ENCODE peak calls at places on chromosome 20, in four cellular contexts. Z is neural crest cell, W is MM.1S, X is A549. Y is an unnamed sample.

GRCh38 chr20:62795023-62795761 is 1.1 kb upstream of the MRGBP start:
- DNase-seq in Z (peak), W (peak), X (peak), Y (no peak)

GRCh38 chr20:35006009-35006408 is 50.3 kb downstream of the MYH7B start:
- DNase-seq in Z (no peak), W (no peak), X (no peak), Y (peak)

GRCh38 chr20:11216451-11217314 is 542.9 kb upstream of the JAG1 start:
- DNase-seq in Z (no peak), W (no peak), X (peak), Y (no peak)

GRCh38 chr20:38167466-38167850 is 2.4 kb upstream of the TGM2 start:
- DNase-seq in Z (no peak), W (no peak), X (no peak), Y (no peak)

GRCh38 chr20:17867546-17867945 is 101.0 kb downstream of the SNX5 start:
- DNase-seq in Z (no peak), W (no peak), X (no peak), Y (no peak)

GRCh38 chr20:9059931-9060330 is 9.0 kb upstream of the PLCB4 start:
- DNase-seq in Z (no peak), W (no peak), X (peak), Y (no peak)

GRCh38 chr20:35297153-35297552 is 4.9 kb upstream of the FAM83C start:
- DNase-seq in Z (no peak), W (no peak), X (peak), Y (no peak)

GRCh38 chr20:45058168-45058850 is 42.6 kb downstream of the KCNS1 start:
- DNase-seq in Z (no peak), W (no peak), X (no peak), Y (no peak)

GRCh38 chr20:43694763-43695162 is 27.8 kb downstream of the MYBL2 start:
- DNase-seq in Z (no peak), W (no peak), X (no peak), Y (no peak)

GRCh38 chr20:55417797-55418196 is 587.5 kb downstream of the CBLN4 start:
- DNase-seq in Z (no peak), W (no peak), X (no peak), Y (no peak)

GRCh38 chr20:55415567-55416142 is 589.7 kb downstream of the CBLN4 start:
- DNase-seq in Z (no peak), W (peak), X (peak), Y (no peak)
- TF ChIP-seq CTCF in Z (peak), W (peak), X (peak), Y (peak)

DNA sequence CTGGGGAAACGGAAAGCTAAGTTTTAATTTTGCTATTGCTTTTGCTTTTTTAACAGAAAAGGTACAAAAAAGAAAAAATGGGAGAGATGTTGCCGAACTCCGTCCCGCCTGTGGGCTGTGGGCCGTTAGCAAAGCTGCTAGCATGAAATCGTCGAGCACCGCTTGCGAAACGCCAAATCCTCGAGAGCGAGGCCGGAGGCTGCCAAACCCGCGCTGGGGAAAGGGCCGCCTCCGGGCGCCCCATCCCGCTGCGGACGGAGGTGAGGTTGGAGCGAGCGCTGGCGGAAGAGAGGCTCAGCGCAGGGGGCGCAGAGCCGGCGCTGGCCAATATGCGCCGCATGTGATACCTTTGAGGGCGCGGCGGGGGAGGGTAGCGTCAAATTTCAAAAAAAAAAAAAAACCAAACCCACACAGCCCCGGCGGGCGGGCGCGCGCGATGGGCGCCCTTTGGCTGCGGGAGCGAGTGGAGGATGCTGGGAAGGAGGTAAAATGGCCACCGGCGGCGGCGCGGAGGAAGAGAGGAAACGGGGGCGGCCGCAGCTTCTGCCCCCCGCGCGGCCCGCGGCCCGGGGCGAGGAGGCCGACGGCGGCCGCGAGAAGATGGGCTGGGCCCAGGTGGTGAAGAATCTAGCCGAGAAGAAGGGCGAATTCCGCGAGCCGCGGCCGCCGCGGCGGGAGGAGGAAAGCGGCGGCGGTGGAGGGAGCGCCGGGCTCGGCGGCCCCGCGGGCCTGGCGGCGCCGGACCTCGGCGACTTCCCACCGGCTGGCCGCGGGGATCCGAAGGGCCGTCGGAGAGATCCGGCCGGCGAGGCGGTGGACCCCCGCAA is at the start of gene ZCCHC3:
- DNase-seq in Z (peak), W (peak), X (peak), Y (peak)
- TF ChIP-seq CTCF in Z (peak), W (no peak), X (peak), Y (peak)

DNA sequence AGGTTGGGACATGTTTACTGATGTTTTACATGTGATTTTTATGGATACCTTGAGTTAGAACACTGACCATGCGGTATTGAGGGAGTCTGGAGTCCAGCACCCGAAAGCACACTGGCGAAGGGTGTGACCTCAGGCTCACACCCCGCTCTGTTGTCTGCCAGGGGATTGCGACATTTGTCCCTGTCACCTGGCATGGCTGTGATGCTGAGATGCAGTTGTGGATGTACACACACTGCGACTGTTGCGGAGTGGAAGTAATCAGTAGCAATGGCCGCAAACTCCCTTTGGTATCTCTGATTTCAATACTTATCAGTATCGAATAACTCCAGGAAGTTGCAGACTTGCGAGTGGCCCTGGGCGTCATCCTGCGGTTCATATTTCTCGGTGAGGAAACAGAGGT is 43.2 kb downstream of the CDH4 start:
- DNase-seq in Z (no peak), W (no peak), X (no peak), Y (no peak)
- TF ChIP-seq CTCF in Z (no peak), W (no peak), X (no peak), Y (no peak)

GRCh38 chr20:55269913-55270312 is 735.4 kb downstream of the CBLN4 start:
- DNase-seq in Z (no peak), W (no peak), X (no peak), Y (no peak)
- TF ChIP-seq CTCF in Z (no peak), W (no peak), X (no peak), Y (no peak)

GRCh38 chr20:33667245-33668086 is 723 bp downstream of the ACTL10 start:
- DNase-seq in Z (peak), W (peak), X (no peak), Y (peak)
- TF ChIP-seq CTCF in Z (peak), W (peak), X (peak), Y (peak)

DNA sequence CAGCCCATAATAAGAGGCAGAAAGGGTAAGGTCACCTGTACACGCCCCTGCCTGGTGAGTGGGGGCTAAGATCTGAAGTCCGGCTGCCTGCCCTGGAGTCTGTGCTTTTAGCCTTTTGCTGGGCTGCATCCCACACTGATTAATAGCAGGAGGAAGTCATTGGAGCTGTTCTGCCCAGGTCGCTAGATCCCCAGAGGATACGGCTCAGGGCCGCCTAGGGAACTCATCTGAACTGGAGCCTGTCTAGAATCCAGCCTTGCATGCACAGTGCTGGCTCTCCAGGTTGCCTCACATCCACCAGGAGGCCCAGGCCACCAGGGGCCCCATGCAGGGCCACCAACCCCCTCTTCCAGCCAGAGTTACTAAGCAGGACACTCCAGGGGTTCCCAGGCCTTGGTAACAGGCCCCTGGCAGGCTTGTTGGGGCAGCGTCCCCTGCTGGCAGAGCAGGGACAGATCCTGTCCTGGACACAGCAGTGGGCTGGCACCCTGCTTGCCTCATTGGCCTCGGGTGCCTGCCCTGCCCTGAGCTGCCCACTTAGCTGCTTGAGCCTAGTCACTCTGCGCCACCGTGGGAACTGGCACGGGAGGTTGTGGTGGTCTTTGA is 35.3 kb downstream of the EFCAB8 start:
- DNase-seq in Z (peak), W (no peak), X (peak), Y (no peak)
- TF ChIP-seq CTCF in Z (peak), W (peak), X (peak), Y (peak)

DNA sequence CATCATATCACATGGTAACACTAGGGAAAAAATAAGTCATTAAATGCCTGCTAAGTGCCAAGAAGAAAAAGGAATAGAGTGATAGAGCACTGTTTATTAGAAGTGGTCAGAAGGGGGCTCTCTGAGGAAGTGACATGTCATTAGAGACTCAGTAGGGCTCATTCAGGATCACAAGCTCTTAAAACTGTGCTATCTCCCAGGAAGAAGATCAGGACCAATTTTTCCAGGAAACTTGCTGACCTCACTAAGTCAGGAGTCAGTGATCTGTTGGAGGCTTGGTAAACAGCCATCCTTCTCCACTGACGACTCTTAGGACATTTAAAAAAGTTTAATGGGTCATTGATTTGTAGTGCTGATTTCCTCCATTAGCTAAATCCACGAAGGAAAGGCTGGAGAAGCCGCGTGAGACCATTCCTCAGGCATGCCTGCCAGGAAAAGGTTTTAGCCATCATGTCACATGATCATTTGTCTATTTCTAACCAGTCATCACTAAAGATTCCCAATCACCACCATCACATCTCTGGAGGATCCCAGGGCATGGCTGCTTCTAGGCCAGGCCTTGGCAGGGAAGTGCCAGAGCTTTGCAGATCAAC is 5.9 kb upstream of the PTPN1 start:
- DNase-seq in Z (no peak), W (no peak), X (no peak), Y (no peak)
- TF ChIP-seq CTCF in Z (no peak), W (no peak), X (peak), Y (no peak)

GRCh38 chr20:41468994-41469600 is 102.5 kb upstream of the EMILIN3 start:
- DNase-seq in Z (no peak), W (no peak), X (no peak), Y (no peak)

GRCh38 chr20:41469868-41470267 is 103.2 kb upstream of the EMILIN3 start:
- DNase-seq in Z (no peak), W (no peak), X (no peak), Y (no peak)

GRCh38 chr20:41470362-41471095 is 103.9 kb upstream of the EMILIN3 start:
- DNase-seq in Z (no peak), W (no peak), X (no peak), Y (no peak)

GRCh38 chr20:41467690-41468089 is 101.1 kb upstream of the EMILIN3 start:
- DNase-seq in Z (no peak), W (no peak), X (no peak), Y (no peak)

DNA sequence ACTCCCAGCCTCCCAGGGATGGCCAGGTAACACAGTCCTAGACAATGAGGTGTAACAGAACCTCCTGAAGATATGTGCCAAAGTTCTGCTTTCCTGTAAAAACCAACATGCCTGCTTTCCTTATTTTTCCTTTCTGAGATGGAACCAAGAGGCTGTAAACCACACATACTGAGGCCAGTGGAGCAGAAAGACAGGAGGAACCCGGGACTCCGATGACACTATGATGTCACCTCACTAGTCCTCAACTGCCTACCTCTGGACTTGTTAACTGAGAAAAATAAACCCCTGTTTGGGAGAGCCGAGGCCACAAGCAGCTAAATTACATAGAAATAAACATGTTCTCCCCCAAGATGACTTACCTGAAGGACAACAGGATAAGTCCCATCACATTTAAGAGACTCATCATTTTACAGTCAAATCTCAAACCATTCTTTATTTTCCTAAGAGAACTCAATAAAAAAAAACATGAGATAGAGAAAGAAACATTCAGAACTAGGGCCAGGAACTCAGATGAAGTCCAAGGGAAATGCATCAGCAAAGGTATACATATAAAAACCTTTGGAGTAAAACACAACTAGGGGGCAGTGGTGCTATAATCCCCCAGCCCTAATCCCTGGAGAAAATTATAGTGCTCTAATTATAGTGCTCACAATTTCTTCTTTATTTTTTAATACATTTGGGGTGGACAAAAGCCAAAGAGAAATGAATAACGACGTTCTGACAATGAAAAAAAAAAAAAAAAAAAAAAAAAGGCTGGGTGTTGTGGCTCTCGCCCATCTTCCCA is 100.4 kb upstream of the EMILIN3 start:
- DNase-seq in Z (no peak), W (no peak), X (no peak), Y (no peak)
- TF ChIP-seq CTCF in Z (no peak), W (no peak), X (peak), Y (no peak)

Y was measured in body of pancreas.